ENCODE peak calls at places on chromosomes 5 and 9, in eight cellular contexts. T, P, B, L, R, I, D and K are unnamed samples.

GRCh38 chr9:110640736-110641135 is 27.9 kb upstream of the MUSK start:
- DNase-seq in R (no peak), D (no peak), P (no peak), L (no peak), T (no peak), I (no peak), B (no peak), K (peak)

GRCh38 chr5:157143127-157143959 is 678 bp upstream of the MED7 start:
- DNase-seq in R (peak), T (no peak), L (no peak), D (no peak), I (no peak), P (peak), B (no peak), K (peak)

GRCh38 chr5:105754056-105754455 is 1916.7 kb downstream of the EFNA5 start:
- DNase-seq in T (no peak), L (no peak), R (no peak), I (peak), D (no peak), B (no peak), P (no peak), K (no peak)

GRCh38 chr5:3602713-3603502 is 7.3 kb downstream of the IRX1 start:
- DNase-seq in I (no peak), T (peak), B (no peak), L (no peak), R (no peak), D (no peak), P (no peak), K (no peak)

GRCh38 chr9:118522093-118523028 is 818.2 kb downstream of the TLR4 start:
- DNase-seq in T (peak), P (peak), R (no peak), B (no peak), D (no peak), L (peak), I (peak), K (peak)

GRCh38 chr9:27117489-27118135 is 8.6 kb downstream of the TEK start:
- DNase-seq in I (peak), L (no peak), R (no peak), D (no peak), B (no peak), T (no peak), P (peak), K (peak)

GRCh38 chr5:143143973-143144372 is 259.5 kb downstream of the NR3C1 start:
- DNase-seq in L (no peak), D (no peak), B (no peak), T (no peak), P (no peak), I (no peak), R (no peak), K (no peak)

GRCh38 chr5:124460666-124461065 is 285.8 kb downstream of the ZNF608 start:
- DNase-seq in B (no peak), R (no peak), L (no peak), D (no peak), T (no peak), P (no peak), I (no peak), K (no peak)

GRCh38 chr9:27019589-27019988 is 14.1 kb upstream of the LRRC19 start:
- DNase-seq in D (no peak), P (no peak), L (no peak), B (no peak), R (no peak), I (no peak), T (no peak), K (no peak)

GRCh38 chr9:2663486-2663885 is 41.9 kb downstream of the VLDLR start:
- DNase-seq in P (no peak), R (no peak), B (no peak), D (no peak), I (peak), L (no peak), T (no peak), K (no peak)

GRCh38 chr9:124180557-124180956 is 77.2 kb upstream of the NEK6 start:
- DNase-seq in T (peak), I (no peak), D (no peak), P (peak), L (no peak), R (no peak), B (no peak), K (no peak)

GRCh38 chr9:116466289-116467012 is 220.7 kb upstream of the TRIM32 start:
- DNase-seq in R (no peak), I (no peak), L (no peak), P (no peak), D (no peak), B (no peak), T (no peak), K (no peak)

GRCh38 chr9:7153134-7153533 is 395.4 kb downstream of the KDM4C start:
- DNase-seq in P (no peak), D (no peak), T (no peak), R (no peak), I (no peak), B (no peak), L (no peak), K (no peak)

GRCh38 chr9:7967093-7967827 is 167.7 kb upstream of the DMAC1 start:
- DNase-seq in I (peak), B (peak), P (no peak), T (no peak), D (no peak), L (no peak), R (no peak), K (no peak)

GRCh38 chr5:168111433-168111832 is 180.0 kb upstream of the WWC1 start:
- DNase-seq in B (no peak), L (no peak), D (no peak), R (no peak), I (no peak), P (no peak), T (no peak), K (no peak)